ENCODE peak calls at places on chromosomes 11 and 22, in six cellular contexts. O is NCI-H1436 treated with DMSO at 0.1 percent for 48 hours; W is stimulated activated CD4-positive, alpha-beta T cell treated with anti-CD3 and anti-CD28 coated beads, Interleukin-15, amount 100 ng/mL, for 1 hour; A is SJSA1; R is activated T-cell treated with anti-CD3 and anti-CD28 coated beads for 1 hour; D is effector memory CD8-positive, alpha-beta T cell. X is an unnamed sample.

GRCh38 chr11:113202431-113202830 is 112.0 kb upstream of the TTC12 start:
- DNase-seq in O (no peak), W (no peak), A (no peak), R (no peak), D (no peak), X (peak; percentile 26)

GRCh38 chr22:19845369-19845722 is 9.3 kb downstream of the GNB1L start:
- DNase-seq in O (no peak), W (no peak), A (no peak), R (no peak), D (no peak), X (no peak)

GRCh38 chr22:24153353-24153752 is 27.9 kb upstream of the SUSD2 start:
- DNase-seq in O (no peak), W (peak; percentile 21), A (peak; percentile 78), R (peak; percentile 39), D (peak; percentile 29), X (peak; percentile 47)

GRCh38 chr11:85766801-85767200 is 44.1 kb downstream of the SYTL2 start:
- DNase-seq in O (no peak), W (no peak), A (no peak), R (no peak), D (no peak), X (no peak)

GRCh38 chr11:91199866-91200265 is 977.0 kb upstream of the CHORDC1 start:
- DNase-seq in O (no peak), W (no peak), A (no peak), R (no peak), D (no peak), X (no peak)

GRCh38 chr11:2590131-2590950 is 109.5 kb downstream of the KCNQ1OT1 start:
- DNase-seq in O (no peak), W (no peak), A (no peak), R (no peak), D (no peak), X (no peak)

GRCh38 chr22:32306561-32306960 is 51.1 kb upstream of the RFPL3 start:
- DNase-seq in O (no peak), W (no peak), A (no peak), R (no peak), D (no peak), X (no peak)

GRCh38 chr11:34624069-34624468 is 3.2 kb downstream of the EHF start:
- DNase-seq in O (no peak), W (no peak), A (no peak), R (no peak), D (peak; percentile 65), X (no peak)

GRCh38 chr11:119222308-119222707 is 16.2 kb downstream of the CBL start:
- DNase-seq in O (no peak), W (no peak), A (no peak), R (no peak), D (no peak), X (peak; percentile 65)

GRCh38 chr11:61571337-61571736 is 9.5 kb downstream of the SYT7 start:
- DNase-seq in O (no peak), W (no peak), A (no peak), R (no peak), D (no peak), X (no peak)

X was measured in iris pigment epithelial cell.